ENCODE peak calls at places on chromosomes 5 and 9, in five cellular contexts. One of them, this sample, is unnamed.

GRCh38 chr9:87635656-87636501 is 90.0 kb upstream of the CTSL start:
- DNase-seq in neural progenitor cell: no peak
- DNase-seq in OCI-LY7: no peak
- DNase-seq in PC-3: no peak
- DNase-seq in A673: no peak
- DNase-seq in this sample: no peak

GRCh38 chr9:14906654-14907359 is 3.4 kb downstream of the FREM1 start:
- DNase-seq in neural progenitor cell: no peak
- DNase-seq in OCI-LY7: no peak
- DNase-seq in PC-3: no peak
- DNase-seq in A673: no peak
- DNase-seq in this sample: no peak

GRCh38 chr9:133369923-133370322 is 5.9 kb downstream of the SURF4 start:
- DNase-seq in neural progenitor cell: no peak
- DNase-seq in OCI-LY7: no peak
- DNase-seq in PC-3: no peak
- DNase-seq in A673: no peak
- DNase-seq in this sample: no peak

GRCh38 chr9:125635888-125636287 is 71.1 kb downstream of the MAPKAP1 start:
- DNase-seq in neural progenitor cell: no peak
- DNase-seq in OCI-LY7: no peak
- DNase-seq in PC-3: no peak
- DNase-seq in A673: no peak
- DNase-seq in this sample: no peak

GRCh38 chr5:45639038-45639437 is 57.1 kb downstream of the HCN1 start:
- DNase-seq in neural progenitor cell: no peak
- DNase-seq in OCI-LY7: no peak
- DNase-seq in PC-3: peak; percentile 36
- DNase-seq in A673: peak; percentile 20
- DNase-seq in this sample: no peak

GRCh38 chr9:93037476-93037971 is 21.0 kb upstream of the SUSD3 start:
- DNase-seq in neural progenitor cell: no peak
- DNase-seq in OCI-LY7: no peak
- DNase-seq in PC-3: no peak
- DNase-seq in A673: no peak
- DNase-seq in this sample: no peak

GRCh38 chr5:113202904-113203716 is 226.5 kb downstream of the DCP2 start:
- DNase-seq in neural progenitor cell: peak; percentile 95
- DNase-seq in OCI-LY7: no peak
- DNase-seq in PC-3: no peak
- DNase-seq in A673: no peak
- DNase-seq in this sample: peak; percentile 69

GRCh38 chr5:102627311-102627710 is 127.8 kb upstream of the PAM start:
- DNase-seq in neural progenitor cell: no peak
- DNase-seq in OCI-LY7: no peak
- DNase-seq in PC-3: peak; percentile 94
- DNase-seq in A673: peak; percentile 40
- DNase-seq in this sample: no peak

GRCh38 chr5:43854697-43855292 is 251.8 kb downstream of the NNT start:
- DNase-seq in neural progenitor cell: peak; percentile 73
- DNase-seq in OCI-LY7: no peak
- DNase-seq in PC-3: no peak
- DNase-seq in A673: peak; percentile 2
- DNase-seq in this sample: no peak

GRCh38 chr9:86572904-86573303 is 218.7 kb upstream of the TUT7 start:
- DNase-seq in neural progenitor cell: no peak
- DNase-seq in OCI-LY7: no peak
- DNase-seq in PC-3: no peak
- DNase-seq in A673: no peak
- DNase-seq in this sample: no peak

GRCh38 chr5:137629646-137630045 is 106.2 kb downstream of the KLHL3 start:
- DNase-seq in neural progenitor cell: peak; percentile 73
- DNase-seq in OCI-LY7: peak; percentile 68
- DNase-seq in PC-3: peak; percentile 73
- DNase-seq in A673: peak; percentile 67
- DNase-seq in this sample: no peak

GRCh38 chr9:79390077-79390673 is 181.6 kb upstream of the TLE4 start:
- DNase-seq in neural progenitor cell: no peak
- DNase-seq in OCI-LY7: no peak
- DNase-seq in PC-3: no peak
- DNase-seq in A673: no peak
- DNase-seq in this sample: no peak

GRCh38 chr5:67047180-67047579 is 149.4 kb downstream of the CD180 start:
- DNase-seq in neural progenitor cell: peak; percentile 5
- DNase-seq in OCI-LY7: no peak
- DNase-seq in PC-3: no peak
- DNase-seq in A673: no peak
- DNase-seq in this sample: no peak

GRCh38 chr5:133244242-133244641 is 192.4 kb downstream of the HSPA4 start:
- DNase-seq in neural progenitor cell: no peak
- DNase-seq in OCI-LY7: peak; percentile 43
- DNase-seq in PC-3: peak; percentile 28
- DNase-seq in A673: no peak
- DNase-seq in this sample: no peak

GRCh38 chr9:130701059-130702022 is 7.8 kb downstream of the EXOSC2 start:
- DNase-seq in neural progenitor cell: peak; percentile 94
- DNase-seq in OCI-LY7: peak; percentile 70
- DNase-seq in PC-3: peak; percentile 62
- DNase-seq in A673: peak; percentile 85
- DNase-seq in this sample: no peak

GRCh38 chr9:90773593-90773992 is 28.0 kb upstream of the SYK start:
- DNase-seq in neural progenitor cell: peak; percentile 49
- DNase-seq in OCI-LY7: peak; percentile 66
- DNase-seq in PC-3: peak; percentile 32
- DNase-seq in A673: no peak
- DNase-seq in this sample: no peak
- H3K27ac ChIP-seq in neural progenitor cell: no peak overlapping the region
- H3K27ac ChIP-seq in OCI-LY7: peak overlapping the region; percentile 69
- H3K27ac ChIP-seq in PC-3: no peak overlapping the region
- H3K27ac ChIP-seq in A673: no peak overlapping the region
- H3K27ac ChIP-seq in this sample: no peak overlapping the region

GRCh38 chr9:70873506-70873905 is 247.9 kb downstream of the TRPM3 start:
- DNase-seq in neural progenitor cell: no peak
- DNase-seq in OCI-LY7: no peak
- DNase-seq in PC-3: no peak
- DNase-seq in A673: no peak
- DNase-seq in this sample: no peak
- H3K27ac ChIP-seq in neural progenitor cell: no peak overlapping the region
- H3K27ac ChIP-seq in OCI-LY7: no peak overlapping the region
- H3K27ac ChIP-seq in PC-3: no peak overlapping the region
- H3K27ac ChIP-seq in A673: no peak overlapping the region
- H3K27ac ChIP-seq in this sample: no peak overlapping the region

GRCh38 chr9:438961-439768 is 224.5 kb downstream of the DOCK8 start:
- DNase-seq in neural progenitor cell: no peak
- DNase-seq in OCI-LY7: no peak
- DNase-seq in PC-3: no peak
- DNase-seq in A673: no peak
- DNase-seq in this sample: no peak
- H3K27ac ChIP-seq in neural progenitor cell: no peak overlapping the region
- H3K27ac ChIP-seq in OCI-LY7: no peak overlapping the region
- H3K27ac ChIP-seq in PC-3: no peak overlapping the region
- H3K27ac ChIP-seq in A673: no peak overlapping the region
- H3K27ac ChIP-seq in this sample: no peak overlapping the region

DNA sequence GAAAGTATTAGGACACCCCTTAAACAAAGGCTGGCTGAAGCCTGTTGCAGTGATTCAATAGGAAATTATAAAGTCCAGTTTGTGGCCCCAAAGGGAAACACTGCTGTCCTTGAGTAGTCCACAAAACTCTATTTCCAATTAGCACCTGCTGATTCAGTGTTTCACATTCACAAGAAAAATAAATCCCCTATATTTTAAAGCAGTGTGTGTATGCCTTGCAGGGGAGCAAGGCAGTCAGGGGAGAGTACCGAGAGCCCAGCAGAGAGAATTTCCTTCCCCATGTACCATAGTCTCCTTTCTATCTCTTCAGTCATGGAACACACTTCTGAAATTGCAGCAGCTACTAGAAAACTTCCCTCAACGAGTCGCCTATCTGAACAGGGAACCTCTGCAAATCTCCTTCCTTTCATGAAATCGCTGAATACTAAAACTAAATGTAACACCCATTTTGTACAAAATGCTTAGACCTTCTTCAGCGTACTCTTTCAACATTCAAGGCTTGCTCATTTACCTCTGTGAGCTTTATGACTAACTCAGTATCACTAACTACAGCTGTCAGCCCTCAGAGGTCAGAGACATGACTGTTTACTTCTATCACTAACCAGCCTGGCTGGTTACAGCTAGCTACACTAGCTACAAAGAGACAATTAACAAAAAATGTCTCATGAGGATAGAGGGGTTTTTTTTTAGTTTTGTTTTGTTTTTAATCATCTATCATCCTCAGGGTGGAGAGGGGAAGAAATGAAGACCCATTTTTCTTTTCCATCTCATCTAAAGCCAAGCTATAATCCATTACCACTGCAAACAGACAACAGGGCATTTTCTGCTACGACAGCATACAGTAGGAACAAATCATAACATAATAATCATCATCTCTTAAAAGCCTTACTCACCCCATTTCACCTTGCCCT is 188.7 kb downstream of the EBF1 start:
- DNase-seq in neural progenitor cell: no peak
- DNase-seq in OCI-LY7: no peak
- DNase-seq in PC-3: peak; percentile 72
- DNase-seq in A673: no peak
- DNase-seq in this sample: no peak
- H3K27ac ChIP-seq in neural progenitor cell: no peak overlapping the region
- H3K27ac ChIP-seq in OCI-LY7: no peak overlapping the region
- H3K27ac ChIP-seq in PC-3: peak overlapping the region; percentile 95
- H3K27ac ChIP-seq in A673: no peak overlapping the region
- H3K27ac ChIP-seq in this sample: no peak overlapping the region

GRCh38 chr9:104923289-104923688 is 4.7 kb downstream of the ABCA1 start:
- DNase-seq in neural progenitor cell: no peak
- DNase-seq in OCI-LY7: peak; percentile 37
- DNase-seq in PC-3: no peak
- DNase-seq in A673: no peak
- DNase-seq in this sample: no peak
- H3K27ac ChIP-seq in neural progenitor cell: no peak overlapping the region
- H3K27ac ChIP-seq in OCI-LY7: peak overlapping the region; percentile 98
- H3K27ac ChIP-seq in PC-3: no peak overlapping the region
- H3K27ac ChIP-seq in A673: no peak overlapping the region
- H3K27ac ChIP-seq in this sample: peak overlapping the region; percentile 36

DNA sequence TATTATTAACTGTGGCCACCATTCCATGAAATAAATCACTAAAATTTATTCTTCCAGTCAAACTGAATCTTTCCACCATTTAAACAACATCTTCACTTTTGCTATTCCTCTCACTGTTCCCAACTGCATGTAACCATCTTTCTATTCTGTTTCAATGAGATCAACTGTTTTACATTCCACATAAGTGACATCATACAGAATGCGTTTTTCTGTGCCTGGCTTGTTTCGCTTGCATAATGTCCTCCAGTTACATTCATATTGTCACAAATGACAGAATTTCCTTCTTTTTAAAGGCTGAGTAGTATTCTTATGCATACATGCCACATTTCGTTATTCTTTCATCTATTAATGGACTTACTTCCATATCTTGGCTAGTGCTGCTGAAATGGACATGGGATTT is 738.2 kb downstream of the SEMA5A start:
- DNase-seq in neural progenitor cell: no peak
- DNase-seq in OCI-LY7: no peak
- DNase-seq in PC-3: no peak
- DNase-seq in A673: no peak
- DNase-seq in this sample: no peak
- H3K27ac ChIP-seq in neural progenitor cell: no peak overlapping the region
- H3K27ac ChIP-seq in OCI-LY7: no peak overlapping the region
- H3K27ac ChIP-seq in PC-3: no peak overlapping the region
- H3K27ac ChIP-seq in A673: no peak overlapping the region
- H3K27ac ChIP-seq in this sample: no peak overlapping the region

DNA sequence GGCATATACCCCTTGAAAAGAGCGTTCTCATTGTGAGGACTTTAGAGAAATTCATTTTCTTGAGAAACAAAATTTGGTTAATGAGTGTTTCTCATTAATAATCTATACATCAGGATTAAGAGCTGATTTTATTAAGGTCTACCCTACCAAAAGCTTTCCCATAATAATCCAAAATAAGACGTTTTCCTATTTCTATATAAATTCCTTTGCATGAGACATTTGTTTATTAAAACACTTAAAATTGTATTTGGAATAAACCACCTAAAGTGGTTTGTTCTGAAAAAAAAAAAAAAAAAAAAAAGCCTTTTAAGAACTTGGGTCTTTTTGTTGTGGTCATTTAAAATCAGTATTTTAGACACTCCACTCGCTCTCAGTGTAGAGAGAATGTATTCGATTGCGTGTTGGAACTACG is 695 bp upstream of the TMOD1 start:
- DNase-seq in neural progenitor cell: no peak
- DNase-seq in OCI-LY7: no peak
- DNase-seq in PC-3: no peak
- DNase-seq in A673: no peak
- DNase-seq in this sample: no peak
- H3K27ac ChIP-seq in neural progenitor cell: no peak overlapping the region
- H3K27ac ChIP-seq in OCI-LY7: no peak overlapping the region
- H3K27ac ChIP-seq in PC-3: no peak overlapping the region
- H3K27ac ChIP-seq in A673: no peak overlapping the region
- H3K27ac ChIP-seq in this sample: no peak overlapping the region

DNA sequence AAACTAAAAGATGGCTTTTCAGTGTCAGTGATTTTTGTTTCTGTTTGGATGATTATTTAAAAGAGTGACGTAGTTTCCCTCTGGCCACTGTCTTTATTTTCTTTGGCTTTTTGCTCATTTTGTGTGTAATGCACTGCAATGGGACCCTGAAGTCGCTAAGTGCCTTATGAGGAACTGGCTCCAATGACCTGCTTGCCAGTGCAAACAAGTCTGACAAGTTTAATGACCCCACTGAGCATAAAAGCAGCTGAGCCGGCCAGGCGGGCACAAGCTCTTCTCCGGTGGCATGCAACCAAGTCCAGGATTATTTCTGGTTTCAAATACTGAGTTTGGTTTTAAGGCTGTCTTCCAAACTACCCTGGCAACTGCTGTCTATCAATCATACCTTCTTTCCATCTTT is 15.6 kb upstream of the GNA14 start:
- DNase-seq in neural progenitor cell: no peak
- DNase-seq in OCI-LY7: no peak
- DNase-seq in PC-3: peak; percentile 65
- DNase-seq in A673: no peak
- DNase-seq in this sample: peak; percentile 6
- H3K27ac ChIP-seq in neural progenitor cell: no peak overlapping the region
- H3K27ac ChIP-seq in OCI-LY7: no peak overlapping the region
- H3K27ac ChIP-seq in PC-3: no peak overlapping the region
- H3K27ac ChIP-seq in A673: no peak overlapping the region
- H3K27ac ChIP-seq in this sample: no peak overlapping the region